ENCODE peak calls at places on chromosomes 16 and 17, in four cellular contexts. A is K562, R is H1, F is GM12878. Y is an unnamed sample. For H3K79me2, the result is how much of the 10 kb centered on the place peaks cover.

GRCh38 chr16:31708348-31708747 is 165.3 kb upstream of the ZNF267 start:
- DNase-seq in A (no peak), R (no peak), F (no peak), Y (no peak)

GRCh38 chr16:20084624-20085226 is 11.0 kb upstream of the GPR139 start:
- DNase-seq in A (peak), R (no peak), F (no peak), Y (no peak)

GRCh38 chr17:27565874-27566672 is 64.9 kb upstream of the LGALS9 start:
- DNase-seq in A (peak), R (no peak), F (no peak), Y (no peak)

GRCh38 chr17:69047368-69048263 is 13.1 kb downstream of the ABCA9 start:
- DNase-seq in A (peak), R (no peak), F (no peak), Y (no peak)

GRCh38 chr16:6828690-6829089 is 504.0 kb upstream of the RBFOX1 start:
- DNase-seq in A (no peak), R (no peak), F (no peak), Y (no peak)

GRCh38 chr16:31200821-31201510 is 1.6 kb downstream of the PYCARD start:
- DNase-seq in A (peak), R (no peak), F (no peak), Y (no peak)

GRCh38 chr17:900336-900735 is 79.2 kb downstream of the NXN start:
- DNase-seq in A (no peak), R (no peak), F (no peak), Y (no peak)

GRCh38 chr17:8345052-8345690 is 5.5 kb downstream of the ODF4 start:
- DNase-seq in A (no peak), R (no peak), F (no peak), Y (no peak)

GRCh38 chr16:13049688-13050087 is 148.3 kb downstream of the SHISA9 start:
- DNase-seq in A (no peak), R (no peak), F (no peak), Y (no peak)

GRCh38 chr17:80361495-80362220 is 53.3 kb upstream of the ENDOV start:
- DNase-seq in A (peak), R (no peak), F (no peak), Y (peak)

GRCh38 chr17:9226794-9227135 is 205.5 kb downstream of the NTN1 start:
- DNase-seq in A (no peak), R (no peak), F (no peak), Y (peak)

GRCh38 chr17:21522755-21523154 is 146.6 kb downstream of the KCNJ12 start:
- DNase-seq in A (no peak), R (no peak), F (no peak), Y (no peak)

GRCh38 chr17:9330140-9330902 is 245.3 kb downstream of the STX8 start:
- DNase-seq in A (no peak), R (no peak), F (no peak), Y (peak)

GRCh38 chr17:8488931-8489330 is 53.2 kb downstream of the NDEL1 start:
- DNase-seq in A (peak), R (no peak), F (no peak), Y (no peak)

GRCh38 chr16:77002644-77003043 is 188.3 kb upstream of the MON1B start:
- DNase-seq in A (no peak), R (no peak), F (no peak), Y (no peak)

GRCh38 chr16:74830646-74831045 is 56.0 kb upstream of the FA2H start:
- DNase-seq in A (no peak), R (no peak), F (no peak), Y (no peak)

GRCh38 chr17:921161-921560 is 58.4 kb downstream of the NXN start:
- DNase-seq in A (no peak), R (no peak), F (no peak), Y (no peak)

GRCh38 chr17:78653382-78653781 is 76.2 kb upstream of the DNAH17 start:
- DNase-seq in A (no peak), R (no peak), F (no peak), Y (no peak)

GRCh38 chr16:12186774-12187335 is 210.3 kb downstream of the SNX29 start:
- DNase-seq in A (no peak), R (no peak), F (no peak), Y (no peak)

DNA sequence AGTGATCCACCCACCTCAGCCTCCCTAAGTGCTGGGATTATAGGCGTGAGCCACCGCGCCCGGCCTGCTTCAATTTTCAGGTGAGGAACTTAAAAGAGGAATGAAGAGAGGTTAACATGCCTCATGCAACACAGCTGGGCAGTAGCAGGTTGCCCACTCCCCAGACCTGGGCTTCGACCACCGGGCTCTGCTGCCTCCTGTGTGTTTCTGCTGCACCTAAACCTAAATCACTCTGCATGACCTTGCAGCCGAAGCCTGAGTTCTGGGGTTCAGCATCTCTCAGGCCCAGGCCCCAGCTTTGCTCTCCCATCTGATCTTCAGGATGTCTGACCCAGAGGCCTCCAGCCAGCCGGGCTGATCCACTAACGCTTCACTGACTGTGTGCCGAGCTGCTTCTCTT is 112.6 kb downstream of the OR1D5 start:
- DNase-seq in A (no peak), R (no peak), F (no peak), Y (no peak)
- H3K79me2 ChIP-seq in A (under half), R (under half), F (under half), Y (half or more)

DNA sequence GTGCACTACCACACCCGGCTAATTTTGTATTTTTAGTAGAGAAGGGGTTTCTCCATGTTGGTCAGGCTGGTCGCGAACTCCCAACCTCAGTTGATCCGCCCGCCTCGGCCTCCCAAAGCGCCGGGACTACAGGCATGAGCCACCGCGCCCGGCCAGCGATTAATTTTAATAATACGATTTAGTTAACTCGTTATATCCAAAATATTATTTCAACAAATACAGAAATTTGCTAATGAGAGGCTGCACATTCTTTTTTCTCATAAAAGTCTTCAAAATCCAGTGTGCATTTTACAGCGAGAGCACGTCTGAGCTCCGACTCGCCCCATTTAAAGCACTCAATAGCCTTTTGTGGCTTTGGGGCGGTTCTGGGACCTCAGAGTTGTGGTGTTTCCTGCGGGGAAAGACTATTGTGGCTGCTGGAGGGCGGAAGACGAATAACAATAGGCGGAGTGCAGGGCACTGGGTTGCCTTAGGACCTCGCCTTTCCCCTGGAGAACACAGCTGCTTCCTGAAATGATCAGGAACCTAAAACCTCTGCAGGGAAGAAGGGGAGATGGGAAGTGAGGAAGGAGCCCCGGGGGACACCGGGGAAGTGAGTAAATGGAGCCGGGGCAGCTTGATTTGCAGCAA is 2.9 kb upstream of the ZSCAN10 start:
- DNase-seq in A (no peak), R (no peak), F (no peak), Y (peak)
- TF ChIP-seq CREB1 in A (no peak), R (no peak), F (no peak), Y (no peak)

GRCh38 chr17:47906443-47906842 is 10.4 kb downstream of the SP2 start:
- DNase-seq in A (no peak), R (no peak), F (no peak), Y (no peak)
- H3K27ac ChIP-seq in A (no peak), R (no peak), F (no peak), Y (no peak)

DNA sequence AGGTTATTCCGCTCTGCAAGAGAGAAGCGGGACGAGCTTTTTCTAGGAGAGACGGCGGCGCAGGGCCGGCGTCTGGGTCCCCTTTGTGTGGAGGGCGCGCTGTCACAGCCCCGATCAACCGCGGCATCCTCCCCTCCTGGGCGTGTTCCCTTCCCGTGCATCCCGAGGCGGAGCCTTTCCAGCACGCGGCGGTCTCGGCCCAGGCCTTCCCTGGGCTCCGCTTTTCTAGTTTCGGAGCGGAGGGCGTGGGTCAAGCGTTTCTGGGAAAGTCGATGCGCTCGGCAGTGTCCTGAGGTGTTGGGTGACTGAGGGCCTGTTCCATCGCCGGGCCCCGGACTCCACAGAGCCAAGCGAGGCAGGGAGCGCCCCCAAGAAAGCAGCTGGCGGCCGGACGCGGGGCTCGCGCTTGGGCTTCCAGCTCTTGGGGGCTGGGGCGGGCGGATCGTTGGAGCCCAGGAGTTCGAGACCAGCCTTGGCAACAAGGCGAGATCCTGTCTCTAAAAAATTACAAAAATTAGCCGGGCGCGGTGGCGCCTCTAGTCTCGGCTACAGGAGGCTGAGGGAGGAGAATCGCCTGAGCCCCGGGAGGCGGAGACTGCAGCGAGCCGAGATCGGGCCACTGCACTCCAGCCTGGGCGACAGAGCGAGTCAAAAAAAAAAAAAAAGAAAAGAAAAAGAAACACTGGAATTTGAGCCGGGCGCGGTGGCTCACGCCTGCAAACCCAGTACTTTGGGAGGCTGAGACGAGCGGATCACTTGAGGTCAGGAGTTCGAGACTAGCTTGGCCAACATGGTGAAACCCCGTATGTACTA is 825 bp downstream of the IFT140 start:
- DNase-seq in A (peak), R (no peak), F (no peak), Y (no peak)
- H3K79me2 ChIP-seq in A (under half), R (under half), F (under half), Y (under half)

GRCh38 chr17:38719284-38719942 is 10.7 kb upstream of the CISD3 start:
- DNase-seq in A (no peak), R (no peak), F (no peak), Y (peak)
- TF ChIP-seq CREB1 in A (no peak), R (no peak), F (no peak), Y (no peak)